ENCODE peak calls at places on chromosomes 7 and 10, in eight cellular contexts. One of them, this sample, is unnamed.

GRCh38 chr10:77513783-77514331 is 123.8 kb downstream of the KCNMA1 start:
- DNase-seq in GM13976: no peak
- DNase-seq in cardiac muscle cell: peak; percentile 70
- DNase-seq in OCI-LY7: no peak
- DNase-seq in WERI-Rb-1: no peak
- DNase-seq in astrocyte of the spinal cord: peak; percentile 89
- DNase-seq in choroid plexus epithelial cell: peak; percentile 55
- DNase-seq in fibroblast of lung: peak; percentile 95
- DNase-seq in this sample: peak; percentile 51

GRCh38 chr10:112394475-112394875 is 20.6 kb downstream of the ACSL5 start:
- DNase-seq in GM13976: no peak
- DNase-seq in cardiac muscle cell: no peak
- DNase-seq in OCI-LY7: no peak
- DNase-seq in WERI-Rb-1: no peak
- DNase-seq in astrocyte of the spinal cord: no peak
- DNase-seq in choroid plexus epithelial cell: no peak
- DNase-seq in fibroblast of lung: no peak
- DNase-seq in this sample: no peak

GRCh38 chr7:67916571-67916970 is 919.9 kb downstream of the TYW1 start:
- DNase-seq in GM13976: no peak
- DNase-seq in cardiac muscle cell: no peak
- DNase-seq in OCI-LY7: no peak
- DNase-seq in WERI-Rb-1: no peak
- DNase-seq in astrocyte of the spinal cord: no peak
- DNase-seq in choroid plexus epithelial cell: no peak
- DNase-seq in fibroblast of lung: no peak
- DNase-seq in this sample: no peak

GRCh38 chr10:60209874-60210584 is 179.6 kb downstream of the ANK3 start:
- DNase-seq in GM13976: no peak
- DNase-seq in cardiac muscle cell: no peak
- DNase-seq in OCI-LY7: no peak
- DNase-seq in WERI-Rb-1: no peak
- DNase-seq in astrocyte of the spinal cord: no peak
- DNase-seq in choroid plexus epithelial cell: no peak
- DNase-seq in fibroblast of lung: peak; percentile 24
- DNase-seq in this sample: no peak

GRCh38 chr10:4331150-4331549 is 494.9 kb upstream of the AKR1E2 start:
- DNase-seq in GM13976: no peak
- DNase-seq in cardiac muscle cell: no peak
- DNase-seq in OCI-LY7: no peak
- DNase-seq in WERI-Rb-1: no peak
- DNase-seq in astrocyte of the spinal cord: peak; percentile 25
- DNase-seq in choroid plexus epithelial cell: peak; percentile 39
- DNase-seq in fibroblast of lung: no peak
- DNase-seq in this sample: no peak

GRCh38 chr10:131312261-131312801 is 810 bp upstream of the TCERG1L start:
- DNase-seq in GM13976: no peak
- DNase-seq in cardiac muscle cell: peak; percentile 38
- DNase-seq in OCI-LY7: no peak
- DNase-seq in WERI-Rb-1: peak; percentile 90
- DNase-seq in astrocyte of the spinal cord: no peak
- DNase-seq in choroid plexus epithelial cell: no peak
- DNase-seq in fibroblast of lung: no peak
- DNase-seq in this sample: peak; percentile 81

GRCh38 chr7:6226194-6226799 is 46.1 kb downstream of the CYTH3 start:
- DNase-seq in GM13976: no peak
- DNase-seq in cardiac muscle cell: peak; percentile 71
- DNase-seq in OCI-LY7: no peak
- DNase-seq in WERI-Rb-1: no peak
- DNase-seq in astrocyte of the spinal cord: peak; percentile 46
- DNase-seq in choroid plexus epithelial cell: peak; percentile 67
- DNase-seq in fibroblast of lung: peak; percentile 78
- DNase-seq in this sample: no peak

GRCh38 chr10:132434405-132435005 is 37.5 kb downstream of the PWWP2B start:
- DNase-seq in GM13976: no peak
- DNase-seq in cardiac muscle cell: no peak
- DNase-seq in OCI-LY7: peak; percentile 69
- DNase-seq in WERI-Rb-1: peak; percentile 80
- DNase-seq in astrocyte of the spinal cord: no peak
- DNase-seq in choroid plexus epithelial cell: no peak
- DNase-seq in fibroblast of lung: no peak
- DNase-seq in this sample: no peak

GRCh38 chr10:124283215-124284046 is 135.3 kb downstream of the OAT start:
- DNase-seq in GM13976: no peak
- DNase-seq in cardiac muscle cell: no peak
- DNase-seq in OCI-LY7: no peak
- DNase-seq in WERI-Rb-1: no peak
- DNase-seq in astrocyte of the spinal cord: no peak
- DNase-seq in choroid plexus epithelial cell: no peak
- DNase-seq in fibroblast of lung: no peak
- DNase-seq in this sample: peak; percentile 46

GRCh38 chr10:119113805-119114732 is 10.2 kb downstream of the DENND10 start:
- DNase-seq in GM13976: no peak
- DNase-seq in cardiac muscle cell: peak; percentile 97
- DNase-seq in OCI-LY7: no peak
- DNase-seq in WERI-Rb-1: no peak
- DNase-seq in astrocyte of the spinal cord: peak; percentile 68
- DNase-seq in choroid plexus epithelial cell: peak; percentile 97
- DNase-seq in fibroblast of lung: peak; percentile 70
- DNase-seq in this sample: no peak

GRCh38 chr10:12534824-12535223 is 185.5 kb downstream of the CAMK1D start:
- DNase-seq in GM13976: no peak
- DNase-seq in cardiac muscle cell: no peak
- DNase-seq in OCI-LY7: no peak
- DNase-seq in WERI-Rb-1: no peak
- DNase-seq in astrocyte of the spinal cord: no peak
- DNase-seq in choroid plexus epithelial cell: peak; percentile 30
- DNase-seq in fibroblast of lung: peak; percentile 52
- DNase-seq in this sample: no peak

GRCh38 chr7:53596230-53596629 is 560.8 kb downstream of the POM121L12 start:
- DNase-seq in GM13976: no peak
- DNase-seq in cardiac muscle cell: no peak
- DNase-seq in OCI-LY7: no peak
- DNase-seq in WERI-Rb-1: no peak
- DNase-seq in astrocyte of the spinal cord: peak; percentile 30
- DNase-seq in choroid plexus epithelial cell: no peak
- DNase-seq in fibroblast of lung: peak; percentile 24
- DNase-seq in this sample: no peak

GRCh38 chr10:98536551-98536950 is 89.8 kb upstream of the HPS1 start:
- DNase-seq in GM13976: no peak
- DNase-seq in cardiac muscle cell: no peak
- DNase-seq in OCI-LY7: no peak
- DNase-seq in WERI-Rb-1: no peak
- DNase-seq in astrocyte of the spinal cord: peak; percentile 8
- DNase-seq in choroid plexus epithelial cell: no peak
- DNase-seq in fibroblast of lung: no peak
- DNase-seq in this sample: no peak
- TF ChIP-seq CTCF in GM13976: no peak
- TF ChIP-seq CTCF in cardiac muscle cell: no peak
- TF ChIP-seq CTCF in OCI-LY7: no peak
- TF ChIP-seq CTCF in WERI-Rb-1: no peak
- TF ChIP-seq CTCF in astrocyte of the spinal cord: no peak
- TF ChIP-seq CTCF in choroid plexus epithelial cell: no peak
- TF ChIP-seq CTCF in fibroblast of lung: no peak
- TF ChIP-seq CTCF in this sample: no peak

GRCh38 chr7:157664866-157665633 is 328.2 kb downstream of the DNAJB6 start:
- DNase-seq in GM13976: no peak
- DNase-seq in cardiac muscle cell: no peak
- DNase-seq in OCI-LY7: no peak
- DNase-seq in WERI-Rb-1: peak; percentile 3
- DNase-seq in astrocyte of the spinal cord: no peak
- DNase-seq in choroid plexus epithelial cell: no peak
- DNase-seq in fibroblast of lung: peak; percentile 31
- DNase-seq in this sample: no peak

GRCh38 chr7:157661611-157661975 is 324.8 kb downstream of the DNAJB6 start:
- DNase-seq in GM13976: no peak
- DNase-seq in cardiac muscle cell: no peak
- DNase-seq in OCI-LY7: no peak
- DNase-seq in WERI-Rb-1: peak; percentile 2
- DNase-seq in astrocyte of the spinal cord: no peak
- DNase-seq in choroid plexus epithelial cell: no peak
- DNase-seq in fibroblast of lung: no peak
- DNase-seq in this sample: no peak

GRCh38 chr7:157662110-157662791 is 325.4 kb downstream of the DNAJB6 start:
- DNase-seq in GM13976: no peak
- DNase-seq in cardiac muscle cell: no peak
- DNase-seq in OCI-LY7: no peak
- DNase-seq in WERI-Rb-1: peak; percentile 2
- DNase-seq in astrocyte of the spinal cord: no peak
- DNase-seq in choroid plexus epithelial cell: no peak
- DNase-seq in fibroblast of lung: no peak
- DNase-seq in this sample: no peak

GRCh38 chr7:157663061-157663863 is 326.5 kb downstream of the DNAJB6 start:
- DNase-seq in GM13976: no peak
- DNase-seq in cardiac muscle cell: no peak
- DNase-seq in OCI-LY7: no peak
- DNase-seq in WERI-Rb-1: peak; percentile 6
- DNase-seq in astrocyte of the spinal cord: peak; percentile 50
- DNase-seq in choroid plexus epithelial cell: peak; percentile 43
- DNase-seq in fibroblast of lung: peak; percentile 74
- DNase-seq in this sample: no peak

DNA sequence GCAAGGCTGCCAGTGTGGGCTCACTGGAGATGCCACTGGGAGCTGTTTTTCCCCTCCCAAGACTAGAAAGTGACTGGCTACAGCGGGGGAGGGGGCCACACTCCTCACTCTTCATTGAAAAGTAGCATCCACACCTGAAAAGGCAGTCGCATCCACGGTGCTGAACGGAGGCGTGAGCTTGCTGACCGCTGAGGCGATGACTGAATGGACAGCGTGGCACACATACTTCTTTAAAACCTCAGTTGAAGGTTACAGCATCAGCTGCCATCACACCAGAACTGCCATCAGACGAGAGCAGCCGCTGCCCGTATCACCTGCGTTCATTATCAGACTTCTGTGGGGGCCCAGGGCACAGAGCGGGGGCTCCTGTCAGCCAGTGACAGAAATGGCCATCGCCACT is 327.2 kb downstream of the DNAJB6 start:
- DNase-seq in GM13976: no peak
- DNase-seq in cardiac muscle cell: no peak
- DNase-seq in OCI-LY7: no peak
- DNase-seq in WERI-Rb-1: no peak
- DNase-seq in astrocyte of the spinal cord: no peak
- DNase-seq in choroid plexus epithelial cell: no peak
- DNase-seq in fibroblast of lung: no peak
- DNase-seq in this sample: no peak
- TF ChIP-seq CTCF in GM13976: no peak
- TF ChIP-seq CTCF in cardiac muscle cell: no peak
- TF ChIP-seq CTCF in OCI-LY7: no peak
- TF ChIP-seq CTCF in WERI-Rb-1: no peak
- TF ChIP-seq CTCF in astrocyte of the spinal cord: no peak
- TF ChIP-seq CTCF in choroid plexus epithelial cell: no peak
- TF ChIP-seq CTCF in fibroblast of lung: no peak
- TF ChIP-seq CTCF in this sample: no peak

DNA sequence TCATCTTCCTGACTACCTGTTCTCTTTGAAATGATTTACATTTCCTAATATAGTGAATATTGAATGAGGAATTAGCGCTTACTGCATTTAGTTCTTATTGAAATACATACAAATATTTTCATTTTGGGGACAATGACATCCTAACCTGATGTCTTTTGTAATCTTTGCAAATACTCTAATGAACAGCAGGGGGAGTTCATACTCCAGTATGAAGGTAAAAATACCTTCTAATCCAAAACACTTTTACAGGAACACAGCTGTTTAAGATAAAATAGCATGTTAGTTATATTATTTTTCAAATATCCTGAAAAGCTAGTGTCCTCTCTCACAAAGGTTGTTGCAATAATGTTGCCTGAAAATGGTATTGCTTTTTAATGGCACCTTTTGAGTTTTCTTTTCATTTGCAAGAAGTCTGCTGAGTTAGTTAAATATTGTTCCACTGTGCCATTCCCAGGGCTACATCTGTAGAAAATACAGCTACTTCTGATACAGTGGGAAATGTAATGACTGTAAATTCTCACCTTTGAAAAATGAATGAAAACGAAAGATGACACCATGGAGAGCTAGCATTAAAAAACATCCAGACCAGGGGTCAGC is 400.0 kb downstream of the PHF14 start:
- DNase-seq in GM13976: no peak
- DNase-seq in cardiac muscle cell: peak; percentile 20
- DNase-seq in OCI-LY7: peak; percentile 16
- DNase-seq in WERI-Rb-1: no peak
- DNase-seq in astrocyte of the spinal cord: peak; percentile 28
- DNase-seq in choroid plexus epithelial cell: peak; percentile 44
- DNase-seq in fibroblast of lung: peak; percentile 10
- DNase-seq in this sample: no peak
- TF ChIP-seq CTCF in GM13976: no peak
- TF ChIP-seq CTCF in cardiac muscle cell: peak; percentile 55
- TF ChIP-seq CTCF in OCI-LY7: peak; percentile 76
- TF ChIP-seq CTCF in WERI-Rb-1: peak; percentile 13
- TF ChIP-seq CTCF in astrocyte of the spinal cord: peak; percentile 62
- TF ChIP-seq CTCF in choroid plexus epithelial cell: peak; percentile 59
- TF ChIP-seq CTCF in fibroblast of lung: no peak
- TF ChIP-seq CTCF in this sample: peak; percentile 76

GRCh38 chr10:34959786-34960185 is 130.4 kb downstream of the CUL2 start:
- DNase-seq in GM13976: no peak
- DNase-seq in cardiac muscle cell: no peak
- DNase-seq in OCI-LY7: no peak
- DNase-seq in WERI-Rb-1: no peak
- DNase-seq in astrocyte of the spinal cord: no peak
- DNase-seq in choroid plexus epithelial cell: no peak
- DNase-seq in fibroblast of lung: no peak
- DNase-seq in this sample: no peak

GRCh38 chr10:34964166-34964800 is 125.9 kb downstream of the CUL2 start:
- DNase-seq in GM13976: no peak
- DNase-seq in cardiac muscle cell: no peak
- DNase-seq in OCI-LY7: no peak
- DNase-seq in WERI-Rb-1: no peak
- DNase-seq in astrocyte of the spinal cord: no peak
- DNase-seq in choroid plexus epithelial cell: no peak
- DNase-seq in fibroblast of lung: no peak
- DNase-seq in this sample: no peak

GRCh38 chr10:34959321-34959720 is 130.8 kb downstream of the CUL2 start:
- DNase-seq in GM13976: no peak
- DNase-seq in cardiac muscle cell: no peak
- DNase-seq in OCI-LY7: no peak
- DNase-seq in WERI-Rb-1: peak; percentile 14
- DNase-seq in astrocyte of the spinal cord: no peak
- DNase-seq in choroid plexus epithelial cell: no peak
- DNase-seq in fibroblast of lung: no peak
- DNase-seq in this sample: peak; percentile 58

GRCh38 chr10:34962866-34963265 is 127.3 kb downstream of the CUL2 start:
- DNase-seq in GM13976: no peak
- DNase-seq in cardiac muscle cell: no peak
- DNase-seq in OCI-LY7: no peak
- DNase-seq in WERI-Rb-1: no peak
- DNase-seq in astrocyte of the spinal cord: no peak
- DNase-seq in choroid plexus epithelial cell: peak; percentile 30
- DNase-seq in fibroblast of lung: peak; percentile 60
- DNase-seq in this sample: no peak

DNA sequence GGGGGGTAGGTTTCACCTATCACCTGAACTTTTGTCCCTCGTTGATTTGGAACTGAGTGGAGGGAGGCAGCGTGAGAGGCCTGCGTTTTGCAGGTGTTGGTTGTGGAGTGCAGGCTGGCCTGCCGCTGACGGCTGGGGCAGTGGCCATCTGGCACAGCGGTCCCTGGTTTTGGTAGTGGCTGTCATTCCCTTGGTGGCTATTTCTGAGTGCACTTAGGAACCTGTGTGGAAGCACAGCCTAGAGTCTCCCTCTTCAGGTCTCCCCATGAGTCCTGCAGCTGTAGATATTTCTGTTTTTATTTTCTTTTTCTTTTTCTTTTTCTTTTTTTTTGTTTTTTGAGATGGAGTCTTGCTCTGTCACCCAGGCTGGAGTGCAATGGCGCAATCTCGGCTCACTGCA is 129.2 kb downstream of the CUL2 start:
- DNase-seq in GM13976: no peak
- DNase-seq in cardiac muscle cell: no peak
- DNase-seq in OCI-LY7: no peak
- DNase-seq in WERI-Rb-1: peak; percentile 13
- DNase-seq in astrocyte of the spinal cord: peak; percentile 38
- DNase-seq in choroid plexus epithelial cell: peak; percentile 75
- DNase-seq in fibroblast of lung: no peak
- DNase-seq in this sample: peak; percentile 41
- TF ChIP-seq CTCF in GM13976: no peak
- TF ChIP-seq CTCF in cardiac muscle cell: peak; percentile 24
- TF ChIP-seq CTCF in OCI-LY7: no peak
- TF ChIP-seq CTCF in WERI-Rb-1: peak; percentile 8
- TF ChIP-seq CTCF in astrocyte of the spinal cord: peak; percentile 52
- TF ChIP-seq CTCF in choroid plexus epithelial cell: peak; percentile 77
- TF ChIP-seq CTCF in fibroblast of lung: peak; percentile 17
- TF ChIP-seq CTCF in this sample: no peak